ENCODE peak calls at places on chromosome 9, in seven cellular contexts. W is MM.1S, G is psoas muscle, J is brain microvascular endothelial cell, T is erythroblast, I is cardiac fibroblast, U is M059J. D is an unnamed sample.

GRCh38 chr9:93154293-93154903 is 20.3 kb upstream of the NINJ1 start:
- DNase-seq in U (peak; percentile 39), J (no peak), I (peak; percentile 18), G (no peak), T (peak; percentile 34), W (peak; percentile 48), D (peak; percentile 62)

GRCh38 chr9:133420392-133420827 is 1.8 kb upstream of the ADAMTS13 start:
- DNase-seq in U (no peak), G (no peak), I (no peak), T (peak; percentile 13), W (peak; percentile 49), J (no peak), D (peak; percentile 34)

GRCh38 chr9:82681809-82682208 is 381.1 kb downstream of the RASEF start:
- DNase-seq in I (no peak), G (no peak), U (no peak), J (no peak), T (no peak), W (no peak), D (peak; percentile 24)

GRCh38 chr9:129027224-129027684 is 877 bp downstream of the SH3GLB2 start:
- DNase-seq in J (no peak), U (no peak), T (no peak), W (no peak), I (no peak), G (no peak), D (no peak)

GRCh38 chr9:33106827-33107621 is 30.6 kb upstream of the SMU1 start:
- DNase-seq in I (peak; percentile 72), W (no peak), U (peak; percentile 95), G (peak; percentile 69), J (peak; percentile 58), T (peak; percentile 27), D (no peak)

GRCh38 chr9:89710689-89711088 is 105.9 kb downstream of the GADD45G start:
- DNase-seq in J (no peak), U (peak; percentile 76), G (no peak), W (no peak), T (no peak), I (peak; percentile 0), D (no peak)

GRCh38 chr9:73548201-73548600 is 396.5 kb downstream of the ANXA1 start:
- DNase-seq in T (no peak), I (no peak), J (no peak), W (no peak), G (no peak), U (peak; percentile 3), D (peak; percentile 39)

GRCh38 chr9:3510796-3511195 is 15.0 kb downstream of the RFX3 start:
- DNase-seq in U (no peak), G (no peak), W (no peak), J (no peak), I (no peak), T (no peak), D (no peak)

GRCh38 chr9:25397746-25398145 is 280.5 kb downstream of the TUSC1 start:
- DNase-seq in I (no peak), W (no peak), T (no peak), J (no peak), U (no peak), G (no peak), D (no peak)

GRCh38 chr9:20805766-20806165 is 121.7 kb downstream of the FOCAD start:
- DNase-seq in W (no peak), T (no peak), G (no peak), I (no peak), U (no peak), J (no peak), D (peak; percentile 2)

GRCh38 chr9:129427113-129427512 is 193.8 kb downstream of the C9orf50 start:
- DNase-seq in U (no peak), T (no peak), J (no peak), W (no peak), G (no peak), I (no peak), D (no peak)

GRCh38 chr9:130239741-130240241 is 25.8 kb upstream of the HMCN2 start:
- DNase-seq in T (peak; percentile 35), W (peak; percentile 27), U (peak; percentile 60), J (no peak), G (peak; percentile 39), I (no peak), D (no peak)

GRCh38 chr9:109751253-109751652 is 28.7 kb upstream of the PALM2AKAP2 start:
- DNase-seq in W (no peak), I (no peak), G (no peak), U (no peak), T (no peak), J (no peak), D (peak; percentile 4)

GRCh38 chr9:129258124-129258822 is 80.2 kb upstream of the IER5L start:
- DNase-seq in I (peak; percentile 88), U (peak; percentile 85), W (peak; percentile 96), G (peak; percentile 94), J (peak; percentile 83), T (peak; percentile 70), D (peak; percentile 98)

GRCh38 chr9:130576176-130576575 is 3.2 kb upstream of the FUBP3 start:
- DNase-seq in U (no peak), J (no peak), I (no peak), W (no peak), G (no peak), T (peak; percentile 35), D (no peak)

GRCh38 chr9:134419684-134420076 is 93.4 kb downstream of the RXRA start:
- DNase-seq in T (no peak), G (no peak), J (no peak), I (no peak), U (no peak), W (no peak), D (peak; percentile 54)